ENCODE peak calls at places on chromosomes 4 and X, in five cellular contexts. One of them, this sample, is unnamed. For H3K36me3, the result is how much of the 10 kb centered on the place peaks cover.

GRCh38 chrX:135509885-135510284 is 10.6 kb upstream of the INTS6L start:
- DNase-seq in tibial artery: no peak
- DNase-seq in uterus: no peak
- DNase-seq in pancreas: no peak
- DNase-seq in upper lobe of left lung: no peak
- DNase-seq in this sample: no peak

GRCh38 chrX:13939741-13940597 is 89.7 kb downstream of the GEMIN8 start:
- DNase-seq in uterus: no peak
- DNase-seq in upper lobe of left lung: no peak
- DNase-seq in pancreas: no peak
- DNase-seq in tibial artery: no peak
- DNase-seq in this sample: no peak

GRCh38 chr4:157574606-157575005 is 354.1 kb downstream of the GRIA2 start:
- DNase-seq in tibial artery: no peak
- DNase-seq in upper lobe of left lung: no peak
- DNase-seq in uterus: no peak
- DNase-seq in pancreas: no peak
- DNase-seq in this sample: no peak

GRCh38 chr4:1291091-1291490 is 1.4 kb downstream of the MAEA start:
- DNase-seq in uterus: no peak
- DNase-seq in pancreas: no peak
- DNase-seq in tibial artery: no peak
- DNase-seq in upper lobe of left lung: no peak
- DNase-seq in this sample: peak

GRCh38 chrX:129872524-129872923 is 28.8 kb upstream of the ZDHHC9 start:
- DNase-seq in tibial artery: no peak
- DNase-seq in upper lobe of left lung: no peak
- DNase-seq in pancreas: no peak
- DNase-seq in uterus: no peak
- DNase-seq in this sample: no peak

GRCh38 chr4:113020966-113021365 is 28.5 kb upstream of the ANK2 start:
- DNase-seq in tibial artery: no peak
- DNase-seq in pancreas: no peak
- DNase-seq in upper lobe of left lung: no peak
- DNase-seq in uterus: no peak
- DNase-seq in this sample: no peak

GRCh38 chr4:102172341-102172740 is 172.9 kb downstream of the SLC39A8 start:
- DNase-seq in uterus: no peak
- DNase-seq in tibial artery: no peak
- DNase-seq in pancreas: no peak
- DNase-seq in upper lobe of left lung: no peak
- DNase-seq in this sample: no peak

GRCh38 chrX:108131471-108131870 is 39.9 kb downstream of the ATG4A start:
- DNase-seq in upper lobe of left lung: no peak
- DNase-seq in uterus: no peak
- DNase-seq in pancreas: no peak
- DNase-seq in tibial artery: no peak
- DNase-seq in this sample: no peak

GRCh38 chr4:5708171-5708828 is at the start of gene EVC2:
- DNase-seq in upper lobe of left lung: peak
- DNase-seq in pancreas: peak
- DNase-seq in tibial artery: peak
- DNase-seq in uterus: peak
- DNase-seq in this sample: peak

GRCh38 chrX:68685722-68686683 is 38.5 kb downstream of the STARD8 start:
- DNase-seq in upper lobe of left lung: peak
- DNase-seq in pancreas: peak
- DNase-seq in tibial artery: no peak
- DNase-seq in uterus: peak
- DNase-seq in this sample: no peak

GRCh38 chrX:154026136-154026806 is 6.6 kb upstream of the IRAK1 start:
- DNase-seq in upper lobe of left lung: no peak
- DNase-seq in pancreas: no peak
- DNase-seq in uterus: no peak
- DNase-seq in tibial artery: no peak
- DNase-seq in this sample: no peak

GRCh38 chr4:25405453-25405852 is 28.4 kb downstream of the ANAPC4 start:
- DNase-seq in upper lobe of left lung: no peak
- DNase-seq in pancreas: no peak
- DNase-seq in tibial artery: no peak
- DNase-seq in uterus: no peak
- DNase-seq in this sample: no peak

GRCh38 chr4:77044458-77045124 is 31.2 kb downstream of the CCNI start:
- DNase-seq in upper lobe of left lung: no peak
- DNase-seq in uterus: no peak
- DNase-seq in pancreas: no peak
- DNase-seq in tibial artery: no peak
- DNase-seq in this sample: no peak

GRCh38 chr4:12041828-12042227 is 613.1 kb upstream of the HS3ST1 start:
- DNase-seq in upper lobe of left lung: no peak
- DNase-seq in tibial artery: no peak
- DNase-seq in uterus: no peak
- DNase-seq in pancreas: no peak
- DNase-seq in this sample: no peak

GRCh38 chrX:74231625-74232024 is 72.4 kb upstream of the ZCCHC13 start:
- DNase-seq in pancreas: no peak
- DNase-seq in tibial artery: no peak
- DNase-seq in upper lobe of left lung: no peak
- DNase-seq in uterus: no peak
- DNase-seq in this sample: no peak

GRCh38 chrX:74232859-74233258 is 71.1 kb upstream of the ZCCHC13 start:
- DNase-seq in pancreas: no peak
- DNase-seq in tibial artery: no peak
- DNase-seq in uterus: no peak
- DNase-seq in upper lobe of left lung: no peak
- DNase-seq in this sample: no peak

GRCh38 chrX:74234829-74235228 is 69.2 kb upstream of the ZCCHC13 start:
- DNase-seq in uterus: no peak
- DNase-seq in pancreas: no peak
- DNase-seq in upper lobe of left lung: no peak
- DNase-seq in tibial artery: no peak
- DNase-seq in this sample: no peak

GRCh38 chrX:74225111-74225510 is 78.9 kb upstream of the ZCCHC13 start:
- DNase-seq in upper lobe of left lung: no peak
- DNase-seq in tibial artery: no peak
- DNase-seq in pancreas: no peak
- DNase-seq in uterus: no peak
- DNase-seq in this sample: no peak

DNA sequence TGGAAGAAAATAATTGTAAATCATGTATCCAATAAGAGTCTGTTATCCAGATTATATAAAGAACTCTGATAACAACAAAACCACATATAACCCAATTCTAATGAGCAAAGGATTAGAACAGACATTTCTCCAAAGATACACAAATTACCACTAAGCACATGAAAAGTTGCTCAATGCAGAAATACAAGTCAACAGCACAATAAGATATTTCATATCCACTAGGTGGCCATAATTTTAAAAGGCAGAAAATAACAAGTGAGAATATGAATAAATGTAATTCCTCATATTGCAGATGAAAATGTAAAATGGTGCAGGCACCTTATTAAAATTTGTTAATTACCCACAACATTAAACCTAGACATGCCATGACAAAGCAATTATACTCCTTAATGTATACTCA is 73.9 kb upstream of the ZCCHC13 start:
- DNase-seq in pancreas: no peak
- DNase-seq in upper lobe of left lung: no peak
- DNase-seq in uterus: no peak
- DNase-seq in tibial artery: no peak
- DNase-seq in this sample: no peak
- TF ChIP-seq CTCF in pancreas: no peak
- TF ChIP-seq CTCF in upper lobe of left lung: no peak
- TF ChIP-seq CTCF in uterus: no peak
- TF ChIP-seq CTCF in tibial artery: no peak
- TF ChIP-seq CTCF in this sample: peak

GRCh38 chr4:41933997-41934812 is 1.0 kb upstream of the TMEM33 start:
- DNase-seq in uterus: no peak
- DNase-seq in tibial artery: no peak
- DNase-seq in pancreas: peak
- DNase-seq in upper lobe of left lung: no peak
- DNase-seq in this sample: peak

GRCh38 chr4:41927761-41928499 is 7.3 kb upstream of the TMEM33 start:
- DNase-seq in upper lobe of left lung: no peak
- DNase-seq in tibial artery: no peak
- DNase-seq in pancreas: no peak
- DNase-seq in uterus: no peak
- DNase-seq in this sample: no peak

GRCh38 chr4:41932988-41933387 is 2.2 kb upstream of the TMEM33 start:
- DNase-seq in pancreas: no peak
- DNase-seq in tibial artery: no peak
- DNase-seq in uterus: no peak
- DNase-seq in upper lobe of left lung: no peak
- DNase-seq in this sample: no peak

GRCh38 chr4:41934813-41935651 is at the start of gene TMEM33:
- DNase-seq in tibial artery: peak
- DNase-seq in uterus: peak
- DNase-seq in upper lobe of left lung: peak
- DNase-seq in pancreas: peak
- DNase-seq in this sample: peak

DNA sequence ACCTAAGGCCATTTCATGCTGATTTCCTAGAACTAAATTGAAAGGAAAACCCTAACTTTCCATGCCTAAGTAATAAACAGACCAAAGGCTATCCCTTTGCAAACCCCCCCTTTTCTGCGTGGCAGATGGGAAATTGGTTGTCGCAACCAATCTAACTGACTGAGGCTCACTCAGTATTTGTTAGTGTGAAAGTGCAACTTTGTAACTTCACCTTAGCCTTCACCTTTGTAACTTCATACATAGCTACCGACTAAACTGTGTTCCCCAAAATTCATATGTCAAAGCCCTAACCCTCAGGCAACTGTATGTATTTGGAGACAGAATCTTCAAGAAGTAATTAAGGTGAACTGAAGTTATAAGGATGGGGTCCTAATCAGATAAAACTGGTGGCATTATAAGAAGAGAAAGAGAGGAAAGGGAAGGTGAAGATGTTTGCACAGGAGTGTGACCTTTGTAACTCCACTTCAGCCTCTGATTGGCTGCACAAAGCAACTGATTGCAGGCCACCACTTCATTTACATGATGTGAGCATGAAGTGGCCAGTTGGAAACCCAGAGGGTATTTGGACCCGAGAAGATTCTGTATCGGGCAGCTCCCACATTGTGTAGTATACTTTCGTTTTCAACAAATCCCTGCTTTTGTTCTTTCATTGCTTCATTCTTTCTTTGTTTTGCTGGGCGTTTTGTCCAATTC is 4.9 kb upstream of the TMEM33 start:
- DNase-seq in upper lobe of left lung: no peak
- DNase-seq in pancreas: no peak
- DNase-seq in uterus: no peak
- DNase-seq in tibial artery: no peak
- DNase-seq in this sample: no peak
- H3K36me3 ChIP-seq in upper lobe of left lung: under half
- H3K36me3 ChIP-seq in pancreas: under half
- H3K36me3 ChIP-seq in uterus: under half
- H3K36me3 ChIP-seq in tibial artery: under half
- H3K36me3 ChIP-seq in this sample: under half

GRCh38 chr4:183362916-183363542 is 40.8 kb upstream of the CLDN24 start:
- DNase-seq in upper lobe of left lung: no peak
- DNase-seq in pancreas: no peak
- DNase-seq in uterus: no peak
- DNase-seq in tibial artery: no peak
- DNase-seq in this sample: no peak
- TF ChIP-seq CTCF in upper lobe of left lung: no peak
- TF ChIP-seq CTCF in pancreas: no peak
- TF ChIP-seq CTCF in uterus: no peak
- TF ChIP-seq CTCF in tibial artery: no peak
- TF ChIP-seq CTCF in this sample: no peak

GRCh38 chrX:71128166-71128833 is 9.9 kb downstream of the MED12 start:
- DNase-seq in tibial artery: no peak
- DNase-seq in pancreas: no peak
- DNase-seq in uterus: no peak
- DNase-seq in upper lobe of left lung: no peak
- DNase-seq in this sample: no peak
- H3K36me3 ChIP-seq in tibial artery: under half
- H3K36me3 ChIP-seq in pancreas: under half
- H3K36me3 ChIP-seq in uterus: under half
- H3K36me3 ChIP-seq in upper lobe of left lung: half or more
- H3K36me3 ChIP-seq in this sample: under half

DNA sequence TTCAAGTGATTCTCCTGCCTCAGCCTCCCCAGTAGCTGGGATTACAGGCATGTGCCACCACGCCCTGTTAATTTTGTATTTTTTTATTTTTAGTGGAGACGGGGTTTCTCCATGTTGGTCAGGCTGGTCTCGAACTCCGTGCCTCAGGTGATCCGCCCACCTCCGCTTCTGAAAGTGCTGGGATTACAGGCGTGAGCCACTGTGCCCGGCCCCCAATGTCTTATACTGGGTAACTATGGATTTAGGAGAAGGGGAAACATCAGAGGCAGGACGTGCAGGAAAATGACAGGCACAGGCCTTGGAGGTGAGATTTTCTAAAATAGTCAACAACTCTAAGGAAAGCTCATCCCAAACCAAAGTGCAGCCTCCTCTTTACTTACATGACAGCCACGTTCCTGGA is 11.1 kb upstream of the TSPYL2 start:
- DNase-seq in uterus: no peak
- DNase-seq in upper lobe of left lung: no peak
- DNase-seq in pancreas: no peak
- DNase-seq in tibial artery: no peak
- DNase-seq in this sample: no peak
- TF ChIP-seq CTCF in uterus: no peak
- TF ChIP-seq CTCF in upper lobe of left lung: no peak
- TF ChIP-seq CTCF in pancreas: no peak
- TF ChIP-seq CTCF in tibial artery: no peak
- TF ChIP-seq CTCF in this sample: no peak